ENCODE peak calls at places on chromosomes 12 and 14, in six cellular contexts. W, H, Y, P, D and J are unnamed samples.

GRCh38 chr12:14664434-14665023 is 31.9 kb downstream of the GUCY2C start:
- DNase-seq in W (no peak), H (peak; percentile 28), Y (no peak), P (no peak), D (peak; percentile 73), J (no peak)

GRCh38 chr12:79143803-79144202 is 279.2 kb downstream of the SYT1 start:
- DNase-seq in W (no peak), H (no peak), Y (no peak), P (no peak), D (no peak), J (no peak)

GRCh38 chr12:42741771-42742510 is 152.4 kb upstream of the PRICKLE1 start:
- DNase-seq in W (no peak), H (no peak), Y (no peak), P (peak; percentile 45), D (no peak), J (no peak)

GRCh38 chr12:105706321-105706972 is 376.0 kb downstream of the C12orf75 start:
- DNase-seq in W (no peak), H (no peak), Y (no peak), P (no peak), D (peak; percentile 40), J (no peak)

GRCh38 chr14:99412122-99413061 is 68.3 kb downstream of the SETD3 start:
- DNase-seq in W (no peak), H (no peak), Y (no peak), P (no peak), D (no peak), J (no peak)

GRCh38 chr14:54818201-54819133 is 84.2 kb downstream of the GCH1 start:
- DNase-seq in W (no peak), H (no peak), Y (no peak), P (peak; percentile 62), D (no peak), J (no peak)

GRCh38 chr12:7940906-7941305 is 4.9 kb upstream of the SLC2A3 start:
- DNase-seq in W (no peak), H (no peak), Y (no peak), P (no peak), D (no peak), J (no peak)

GRCh38 chr12:117590999-117591398 is 229.6 kb upstream of the NOS1 start:
- DNase-seq in W (no peak), H (no peak), Y (no peak), P (no peak), D (no peak), J (no peak)

GRCh38 chr14:93346926-93347721 is at the start of gene COX8C:
- DNase-seq in W (no peak), H (no peak), Y (no peak), P (no peak), D (no peak), J (no peak)

GRCh38 chr14:103418508-103418818 is 33.2 kb downstream of the MARK3 start:
- DNase-seq in W (no peak), H (no peak), Y (no peak), P (no peak), D (no peak), J (no peak)